ENCODE peak calls at places on chromosomes 5 and 9, in eight cellular contexts. One of them, this sample, is unnamed.

GRCh38 chr5:108911055-108911454 is 163.4 kb downstream of the FER start:
- DNase-seq in GM23248: no peak
- DNase-seq in H9: no peak
- DNase-seq in gastrocnemius medialis: no peak
- DNase-seq in upper lobe of right lung: no peak
- DNase-seq in ovary: no peak
- DNase-seq in tibial artery: no peak
- DNase-seq in uterus: no peak
- DNase-seq in this sample: no peak

GRCh38 chr9:33795819-33796218 is 458 bp downstream of the PRSS3 start:
- DNase-seq in GM23248: no peak
- DNase-seq in H9: no peak
- DNase-seq in gastrocnemius medialis: no peak
- DNase-seq in upper lobe of right lung: no peak
- DNase-seq in ovary: no peak
- DNase-seq in tibial artery: no peak
- DNase-seq in uterus: no peak
- DNase-seq in this sample: no peak

GRCh38 chr9:138096192-138096845 is 218.7 kb downstream of the CACNA1B start:
- DNase-seq in GM23248: no peak
- DNase-seq in H9: peak; percentile 12
- DNase-seq in gastrocnemius medialis: no peak
- DNase-seq in upper lobe of right lung: peak; percentile 26
- DNase-seq in ovary: no peak
- DNase-seq in tibial artery: peak; percentile 46
- DNase-seq in uterus: no peak
- DNase-seq in this sample: no peak

GRCh38 chr5:139774980-139775654 is 20.5 kb upstream of the PSD2 start:
- DNase-seq in GM23248: peak; percentile 78
- DNase-seq in H9: peak; percentile 94
- DNase-seq in gastrocnemius medialis: peak; percentile 26
- DNase-seq in upper lobe of right lung: peak; percentile 86
- DNase-seq in ovary: peak; percentile 86
- DNase-seq in tibial artery: peak; percentile 81
- DNase-seq in uterus: peak; percentile 69
- DNase-seq in this sample: no peak

GRCh38 chr5:81948349-81948748 is 23.5 kb upstream of the ATG10 start:
- DNase-seq in GM23248: no peak
- DNase-seq in H9: no peak
- DNase-seq in gastrocnemius medialis: no peak
- DNase-seq in upper lobe of right lung: no peak
- DNase-seq in ovary: no peak
- DNase-seq in tibial artery: no peak
- DNase-seq in uterus: no peak
- DNase-seq in this sample: no peak

GRCh38 chr9:114046876-114047275 is 31.2 kb downstream of the AMBP start:
- DNase-seq in GM23248: peak; percentile 23
- DNase-seq in H9: no peak
- DNase-seq in gastrocnemius medialis: no peak
- DNase-seq in upper lobe of right lung: no peak
- DNase-seq in ovary: no peak
- DNase-seq in tibial artery: no peak
- DNase-seq in uterus: no peak
- DNase-seq in this sample: no peak

GRCh38 chr5:168168978-168169696 is 122.3 kb upstream of the WWC1 start:
- DNase-seq in GM23248: no peak
- DNase-seq in H9: no peak
- DNase-seq in gastrocnemius medialis: no peak
- DNase-seq in upper lobe of right lung: no peak
- DNase-seq in ovary: no peak
- DNase-seq in tibial artery: no peak
- DNase-seq in uterus: no peak
- DNase-seq in this sample: no peak

GRCh38 chr5:122751293-122751753 is 23.6 kb upstream of the SNX2 start:
- DNase-seq in GM23248: peak; percentile 28
- DNase-seq in H9: peak; percentile 81
- DNase-seq in gastrocnemius medialis: no peak
- DNase-seq in upper lobe of right lung: no peak
- DNase-seq in ovary: no peak
- DNase-seq in tibial artery: no peak
- DNase-seq in uterus: no peak
- DNase-seq in this sample: peak; percentile 86

GRCh38 chr9:121837113-121838010 is 185.9 kb downstream of the DAB2IP start:
- DNase-seq in GM23248: peak; percentile 20
- DNase-seq in H9: no peak
- DNase-seq in gastrocnemius medialis: no peak
- DNase-seq in upper lobe of right lung: peak; percentile 53
- DNase-seq in ovary: peak; percentile 83
- DNase-seq in tibial artery: no peak
- DNase-seq in uterus: peak; percentile 80
- DNase-seq in this sample: no peak

GRCh38 chr9:34500623-34501267 is 22.0 kb downstream of the ENHO start:
- DNase-seq in GM23248: peak; percentile 46
- DNase-seq in H9: peak; percentile 72
- DNase-seq in gastrocnemius medialis: peak; percentile 27
- DNase-seq in upper lobe of right lung: no peak
- DNase-seq in ovary: peak; percentile 65
- DNase-seq in tibial artery: no peak
- DNase-seq in uterus: peak; percentile 57
- DNase-seq in this sample: no peak

GRCh38 chr5:458547-459353 is 15.8 kb downstream of the EXOC3 start:
- DNase-seq in GM23248: peak; percentile 92
- DNase-seq in H9: peak; percentile 6
- DNase-seq in gastrocnemius medialis: no peak
- DNase-seq in upper lobe of right lung: peak; percentile 46
- DNase-seq in ovary: peak; percentile 36
- DNase-seq in tibial artery: peak; percentile 65
- DNase-seq in uterus: no peak
- DNase-seq in this sample: peak; percentile 81

GRCh38 chr9:106859957-106860715 is 2.8 kb upstream of the ZNF462 start:
- DNase-seq in GM23248: no peak
- DNase-seq in H9: peak; percentile 86
- DNase-seq in gastrocnemius medialis: peak; percentile 16
- DNase-seq in upper lobe of right lung: peak; percentile 70
- DNase-seq in ovary: peak; percentile 62
- DNase-seq in tibial artery: peak; percentile 65
- DNase-seq in uterus: peak; percentile 51
- DNase-seq in this sample: peak; percentile 48

GRCh38 chr9:81665514-81665838 is 23.9 kb downstream of the TLE1 start:
- DNase-seq in GM23248: no peak
- DNase-seq in H9: peak; percentile 65
- DNase-seq in gastrocnemius medialis: no peak
- DNase-seq in upper lobe of right lung: no peak
- DNase-seq in ovary: no peak
- DNase-seq in tibial artery: no peak
- DNase-seq in uterus: no peak
- DNase-seq in this sample: no peak
- H3K27ac ChIP-seq in GM23248: no peak overlapping the region
- H3K27ac ChIP-seq in H9: peak overlapping the region; percentile 33
- H3K27ac ChIP-seq in gastrocnemius medialis: peak overlapping the region; percentile 63
- H3K27ac ChIP-seq in upper lobe of right lung: no peak overlapping the region
- H3K27ac ChIP-seq in ovary: no peak overlapping the region
- H3K27ac ChIP-seq in tibial artery: no peak overlapping the region
- H3K27ac ChIP-seq in uterus: no peak overlapping the region
- H3K27ac ChIP-seq in this sample: no peak overlapping the region

GRCh38 chr9:131657456-131657855 is 82.4 kb downstream of the RAPGEF1 start:
- DNase-seq in GM23248: no peak
- DNase-seq in H9: no peak
- DNase-seq in gastrocnemius medialis: no peak
- DNase-seq in upper lobe of right lung: no peak
- DNase-seq in ovary: no peak
- DNase-seq in tibial artery: no peak
- DNase-seq in uterus: no peak
- DNase-seq in this sample: no peak

GRCh38 chr9:131657031-131657377 is 82.9 kb downstream of the RAPGEF1 start:
- DNase-seq in GM23248: no peak
- DNase-seq in H9: no peak
- DNase-seq in gastrocnemius medialis: no peak
- DNase-seq in upper lobe of right lung: no peak
- DNase-seq in ovary: no peak
- DNase-seq in tibial artery: no peak
- DNase-seq in uterus: no peak
- DNase-seq in this sample: no peak

GRCh38 chr9:131654857-131655577 is 84.9 kb downstream of the RAPGEF1 start:
- DNase-seq in GM23248: no peak
- DNase-seq in H9: no peak
- DNase-seq in gastrocnemius medialis: no peak
- DNase-seq in upper lobe of right lung: no peak
- DNase-seq in ovary: no peak
- DNase-seq in tibial artery: no peak
- DNase-seq in uterus: no peak
- DNase-seq in this sample: no peak

GRCh38 chr9:131657890-131658752 is 81.8 kb downstream of the RAPGEF1 start:
- DNase-seq in GM23248: peak; percentile 93
- DNase-seq in H9: no peak
- DNase-seq in gastrocnemius medialis: no peak
- DNase-seq in upper lobe of right lung: no peak
- DNase-seq in ovary: no peak
- DNase-seq in tibial artery: no peak
- DNase-seq in uterus: no peak
- DNase-seq in this sample: peak; percentile 72

GRCh38 chr9:131656356-131657030 is 83.4 kb downstream of the RAPGEF1 start:
- DNase-seq in GM23248: no peak
- DNase-seq in H9: no peak
- DNase-seq in gastrocnemius medialis: peak; percentile 54
- DNase-seq in upper lobe of right lung: peak; percentile 89
- DNase-seq in ovary: no peak
- DNase-seq in tibial artery: peak; percentile 85
- DNase-seq in uterus: no peak
- DNase-seq in this sample: no peak
- H3K27ac ChIP-seq in GM23248: no peak overlapping the region
- H3K27ac ChIP-seq in H9: no peak overlapping the region
- H3K27ac ChIP-seq in gastrocnemius medialis: peak overlapping the region; percentile 83
- H3K27ac ChIP-seq in upper lobe of right lung: peak overlapping the region; percentile 55
- H3K27ac ChIP-seq in ovary: no peak overlapping the region
- H3K27ac ChIP-seq in tibial artery: peak overlapping the region; percentile 23
- H3K27ac ChIP-seq in uterus: no peak overlapping the region
- H3K27ac ChIP-seq in this sample: peak overlapping the region; percentile 49

GRCh38 chr5:173752636-173753035 is 135.5 kb upstream of the CPEB4 start:
- DNase-seq in GM23248: no peak
- DNase-seq in H9: no peak
- DNase-seq in gastrocnemius medialis: no peak
- DNase-seq in upper lobe of right lung: no peak
- DNase-seq in ovary: no peak
- DNase-seq in tibial artery: no peak
- DNase-seq in uterus: no peak
- DNase-seq in this sample: no peak
- H3K27ac ChIP-seq in GM23248: no peak overlapping the region
- H3K27ac ChIP-seq in H9: no peak overlapping the region
- H3K27ac ChIP-seq in gastrocnemius medialis: peak overlapping the region; percentile 97
- H3K27ac ChIP-seq in upper lobe of right lung: no peak overlapping the region
- H3K27ac ChIP-seq in ovary: no peak overlapping the region
- H3K27ac ChIP-seq in tibial artery: no peak overlapping the region
- H3K27ac ChIP-seq in uterus: no peak overlapping the region
- H3K27ac ChIP-seq in this sample: no peak overlapping the region

GRCh38 chr9:120464857-120465421 is 115.0 kb downstream of the CDK5RAP2 start:
- DNase-seq in GM23248: no peak
- DNase-seq in H9: no peak
- DNase-seq in gastrocnemius medialis: no peak
- DNase-seq in upper lobe of right lung: no peak
- DNase-seq in ovary: no peak
- DNase-seq in tibial artery: no peak
- DNase-seq in uterus: no peak
- DNase-seq in this sample: no peak
- H3K27ac ChIP-seq in GM23248: no peak overlapping the region
- H3K27ac ChIP-seq in H9: no peak overlapping the region
- H3K27ac ChIP-seq in gastrocnemius medialis: no peak overlapping the region
- H3K27ac ChIP-seq in upper lobe of right lung: no peak overlapping the region
- H3K27ac ChIP-seq in ovary: no peak overlapping the region
- H3K27ac ChIP-seq in tibial artery: no peak overlapping the region
- H3K27ac ChIP-seq in uterus: no peak overlapping the region
- H3K27ac ChIP-seq in this sample: no peak overlapping the region